ENCODE peak calls at places on chromosomes 16 and 17, in seven cellular contexts. B is neural crest cell; Z is mesothelial cell of epicardium; M is CD4-positive, alpha-beta T cell; X is HFFc6; E is HCT116; H is lung. U is an unnamed sample.
A peak's percentile ranks its signal among the peaks of the same experiment; 100 is the strongest.

GRCh38 chr17:79027925-79028491 is 4.0 kb downstream of the C1QTNF1 start:
- DNase-seq in M (no peak), H (no peak), X (no peak), E (no peak), B (no peak), Z (no peak), U (no peak)

GRCh38 chr16:68790130-68790761 is 53.1 kb upstream of the TANGO6 start:
- DNase-seq in B (no peak), M (no peak), Z (no peak), E (no peak), X (peak; percentile 48), H (peak; percentile 45), U (no peak)

GRCh38 chr17:78460951-78461944 is 82.8 kb downstream of the PGS1 start:
- DNase-seq in X (no peak), B (no peak), E (no peak), Z (no peak), M (no peak), H (no peak), U (no peak)

GRCh38 chr17:18177137-18177536 is 6.5 kb upstream of the ALKBH5 start:
- DNase-seq in B (no peak), M (no peak), Z (no peak), E (no peak), H (no peak), X (no peak), U (no peak)

GRCh38 chr16:67547423-67548264 is 14.7 kb upstream of the CTCF start:
- DNase-seq in E (no peak), H (no peak), Z (no peak), B (no peak), X (no peak), M (peak; percentile 61), U (no peak)

GRCh38 chr17:64037180-64037579 is 16.7 kb upstream of the ICAM2 start:
- DNase-seq in H (no peak), Z (no peak), E (no peak), B (no peak), X (no peak), M (no peak), U (no peak)

GRCh38 chr16:87829123-87829980 is 40.0 kb downstream of the SLC7A5 start:
- DNase-seq in H (no peak), Z (no peak), B (no peak), M (no peak), X (no peak), E (no peak), U (no peak)

GRCh38 chr16:51638338-51639135 is 487.5 kb upstream of the SALL1 start:
- DNase-seq in E (no peak), H (no peak), B (no peak), X (peak; percentile 15), Z (no peak), M (no peak), U (no peak)

DNA sequence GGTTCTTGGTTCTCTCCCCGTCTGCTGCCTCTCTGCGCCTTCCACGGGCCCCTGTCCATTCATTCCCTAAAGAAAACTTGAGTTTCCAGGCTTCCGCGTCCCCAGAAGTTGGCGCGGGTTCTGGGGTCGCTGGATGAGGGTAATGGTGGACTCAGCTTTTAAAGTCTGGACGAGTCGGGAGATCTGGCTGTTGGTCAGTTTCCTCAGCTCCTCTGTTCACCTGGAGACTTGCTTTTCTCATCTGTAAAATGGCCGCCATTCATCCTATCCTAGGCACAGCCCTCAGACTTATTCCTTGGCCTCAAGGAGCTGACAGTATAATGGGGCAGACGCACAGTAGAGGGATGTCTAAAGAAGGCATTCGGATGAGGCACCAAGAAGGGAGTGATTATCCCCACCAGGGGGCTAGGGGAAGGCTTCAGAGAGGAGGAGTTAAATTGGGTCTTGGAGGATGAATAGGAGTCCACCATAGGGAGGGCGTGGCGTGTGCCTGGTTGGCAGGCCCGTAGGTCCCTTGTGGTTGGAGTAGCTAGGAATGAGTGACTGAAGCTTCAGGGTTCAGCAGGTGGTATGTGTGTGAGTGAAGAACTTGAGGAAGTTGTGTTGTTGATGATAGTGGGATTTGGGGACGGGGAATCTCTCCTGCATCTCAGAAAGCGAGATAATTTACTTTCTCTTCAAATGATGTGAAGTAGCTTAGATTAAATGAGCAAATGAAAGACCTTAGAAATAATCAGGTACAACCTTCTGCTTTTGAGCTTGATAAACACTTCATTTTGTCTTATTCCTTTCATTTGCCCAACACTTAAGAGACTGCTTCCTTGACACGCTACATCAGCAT is 655 bp downstream of the VPS35L start:
- DNase-seq in Z (no peak), H (no peak), B (peak; percentile 49), E (peak; percentile 59), M (no peak), X (peak; percentile 35), U (no peak)
- TF ChIP-seq CTCF in Z (no peak), H (no peak), B (peak; percentile 56), E (no peak), M (no peak), X (peak; percentile 65), U (no peak)

GRCh38 chr17:13297198-13297597 is 279.4 kb upstream of the ELAC2 start:
- DNase-seq in M (no peak), Z (no peak), E (no peak), H (no peak), X (no peak), B (no peak), U (no peak)

GRCh38 chr17:13306310-13306962 is 288.6 kb upstream of the ELAC2 start:
- DNase-seq in B (peak; percentile 41), Z (no peak), H (no peak), M (no peak), E (peak; percentile 81), X (peak; percentile 78), U (no peak)

DNA sequence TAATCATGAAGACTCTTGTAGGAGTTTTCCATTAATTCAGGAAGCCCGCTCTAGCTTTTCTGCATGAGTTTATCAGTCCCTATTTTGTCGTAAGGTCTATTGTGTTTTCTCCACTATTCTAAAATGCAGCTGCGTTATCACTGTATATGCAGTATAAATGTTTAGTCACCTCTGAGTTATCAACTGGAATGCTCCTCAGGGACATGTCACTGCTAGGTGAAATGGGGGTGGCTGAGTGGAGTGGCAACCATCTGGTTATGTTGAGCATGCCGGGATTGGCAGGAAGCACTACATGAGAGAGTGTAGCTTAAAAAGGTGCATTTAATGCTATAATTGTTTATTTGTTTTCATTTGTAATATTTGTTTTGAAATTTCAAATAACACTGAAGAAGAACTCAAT is 285.2 kb upstream of the ELAC2 start:
- DNase-seq in Z (no peak), M (no peak), B (no peak), E (no peak), H (no peak), X (no peak), U (no peak)
- TF ChIP-seq CTCF in Z (no peak), M (no peak), B (no peak), E (no peak), H (no peak), X (no peak), U (no peak)

GRCh38 chr17:56613131-56613530 is 19.6 kb downstream of the NOG start:
- DNase-seq in M (no peak), X (no peak), B (no peak), H (no peak), E (no peak), Z (no peak), U (no peak)

DNA sequence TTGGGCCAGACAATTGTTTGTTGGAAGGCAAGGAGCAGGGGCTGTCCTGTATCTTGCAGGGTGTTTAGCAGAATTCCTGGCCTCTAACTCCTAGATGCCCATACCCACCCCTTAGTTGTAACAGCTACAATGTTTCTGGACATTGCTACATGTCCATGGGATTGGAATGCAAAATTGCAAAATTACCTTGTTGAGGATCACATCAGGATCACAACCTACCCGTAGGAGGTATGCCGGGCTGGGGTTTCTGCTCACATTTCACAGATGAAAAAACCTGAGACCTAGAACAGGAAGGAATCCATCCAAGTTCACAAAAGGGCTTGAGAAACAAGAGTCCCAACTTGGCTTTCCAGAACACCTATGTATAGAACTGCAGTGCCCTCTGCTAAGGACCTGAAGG is 22.7 kb downstream of the NOG start:
- DNase-seq in M (no peak), Z (no peak), H (no peak), X (no peak), B (no peak), E (no peak), U (no peak)
- TF ChIP-seq CTCF in M (no peak), Z (no peak), H (no peak), X (no peak), B (no peak), E (no peak), U (no peak)

DNA sequence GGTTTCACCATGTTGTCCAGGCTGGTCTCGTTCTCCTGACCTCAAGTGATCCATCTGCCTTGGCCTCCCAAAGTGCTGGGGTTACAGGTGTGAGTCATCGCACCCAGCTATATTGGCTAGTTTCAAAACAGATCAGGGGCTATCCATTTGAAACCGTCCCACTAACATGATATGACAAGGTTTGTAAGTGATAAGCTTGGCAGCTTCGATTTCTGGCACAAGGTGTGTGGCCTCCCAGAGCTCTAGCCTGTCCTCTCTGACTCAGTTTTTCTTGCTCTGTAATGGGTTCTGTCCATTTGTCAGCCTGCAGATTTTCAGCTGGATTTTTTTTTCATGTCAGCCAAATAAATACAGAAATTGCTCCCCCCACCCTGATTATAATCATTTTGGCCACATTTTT is 31.8 kb upstream of the TENT4B start:
- DNase-seq in Z (no peak), E (no peak), M (no peak), B (no peak), X (no peak), H (no peak), U (no peak)
- TF ChIP-seq CTCF in Z (no peak), E (no peak), M (no peak), B (no peak), X (no peak), H (no peak), U (no peak)

GRCh38 chr17:21090889-21091618 is 35.7 kb upstream of the DHRS7B start:
- DNase-seq in E (no peak), H (no peak), X (no peak), Z (no peak), B (no peak), M (no peak), U (no peak)
- TF ChIP-seq CTCF in E (no peak), H (no peak), X (peak; percentile 27), Z (no peak), B (no peak), M (no peak), U (no peak)

GRCh38 chr16:27819881-27820610 is 243.5 kb downstream of the GSG1L start:
- DNase-seq in Z (no peak), M (no peak), H (no peak), X (no peak), B (no peak), E (no peak), U (peak; percentile 23)
- TF ChIP-seq CTCF in Z (no peak), M (no peak), H (no peak), X (no peak), B (no peak), E (no peak), U (no peak)

GRCh38 chr16:31477220-31478216 is 5.4 kb upstream of the SLC5A2 start:
- DNase-seq in E (no peak), H (peak; percentile 85), X (no peak), B (peak; percentile 48), Z (no peak), M (no peak), U (no peak)
- TF ChIP-seq CTCF in E (no peak), H (no peak), X (peak; percentile 23), B (peak; percentile 50), Z (no peak), M (no peak), U (no peak)

GRCh38 chr17:36870618-36871002 is 66.7 kb upstream of the LHX1 start:
- DNase-seq in Z (no peak), X (no peak), H (no peak), B (no peak), E (no peak), M (no peak), U (no peak)
- TF ChIP-seq CTCF in Z (no peak), X (no peak), H (no peak), B (no peak), E (no peak), M (no peak), U (no peak)